ENCODE peak calls at places on chromosomes 6 and 20, in eight cellular contexts. One of them, this sample, is unnamed.

GRCh38 chr6:3356824-3357420 is 98.2 kb downstream of the PSMG4 start:
- DNase-seq in suprapubic skin: no peak
- DNase-seq in LoVo: peak; percentile 46
- DNase-seq in A172: no peak
- DNase-seq in fibroblast of mammary gland: no peak
- DNase-seq in skeletal muscle cell: no peak
- DNase-seq in NCI-H510A: no peak
- DNase-seq in stimulated activated CD4-positive, alpha-beta T cell treated with anti-CD3 and anti-CD28 coated beads, TNF-alpha, amount 100 ng/mL, for 48 hours: no peak
- DNase-seq in this sample: no peak

GRCh38 chr6:19999319-20000191 is 162.4 kb downstream of the ID4 start:
- DNase-seq in suprapubic skin: no peak
- DNase-seq in LoVo: no peak
- DNase-seq in skeletal muscle cell: no peak
- DNase-seq in stimulated activated CD4-positive, alpha-beta T cell treated with anti-CD3 and anti-CD28 coated beads, TNF-alpha, amount 100 ng/mL, for 48 hours: no peak
- DNase-seq in NCI-H510A: no peak
- DNase-seq in fibroblast of mammary gland: peak; percentile 28
- DNase-seq in A172: peak; percentile 53
- DNase-seq in this sample: no peak

GRCh38 chr6:134537146-134537555 is 219.2 kb upstream of the SGK1 start:
- DNase-seq in A172: peak; percentile 99
- DNase-seq in LoVo: peak; percentile 8
- DNase-seq in stimulated activated CD4-positive, alpha-beta T cell treated with anti-CD3 and anti-CD28 coated beads, TNF-alpha, amount 100 ng/mL, for 48 hours: no peak
- DNase-seq in fibroblast of mammary gland: peak; percentile 96
- DNase-seq in suprapubic skin: no peak
- DNase-seq in skeletal muscle cell: peak; percentile 89
- DNase-seq in NCI-H510A: no peak
- DNase-seq in this sample: no peak

GRCh38 chr6:112443118-112443641 is 96.0 kb downstream of the RFPL4B start:
- DNase-seq in LoVo: no peak
- DNase-seq in suprapubic skin: no peak
- DNase-seq in skeletal muscle cell: no peak
- DNase-seq in stimulated activated CD4-positive, alpha-beta T cell treated with anti-CD3 and anti-CD28 coated beads, TNF-alpha, amount 100 ng/mL, for 48 hours: no peak
- DNase-seq in fibroblast of mammary gland: peak; percentile 30
- DNase-seq in NCI-H510A: no peak
- DNase-seq in A172: no peak
- DNase-seq in this sample: no peak

GRCh38 chr20:39878809-39879208 is 810.2 kb downstream of the MAFB start:
- DNase-seq in A172: no peak
- DNase-seq in fibroblast of mammary gland: peak; percentile 56
- DNase-seq in LoVo: no peak
- DNase-seq in NCI-H510A: no peak
- DNase-seq in stimulated activated CD4-positive, alpha-beta T cell treated with anti-CD3 and anti-CD28 coated beads, TNF-alpha, amount 100 ng/mL, for 48 hours: no peak
- DNase-seq in suprapubic skin: no peak
- DNase-seq in skeletal muscle cell: no peak
- DNase-seq in this sample: no peak

GRCh38 chr6:147106759-147107401 is 97.3 kb upstream of the STXBP5 start:
- DNase-seq in fibroblast of mammary gland: peak; percentile 66
- DNase-seq in skeletal muscle cell: no peak
- DNase-seq in stimulated activated CD4-positive, alpha-beta T cell treated with anti-CD3 and anti-CD28 coated beads, TNF-alpha, amount 100 ng/mL, for 48 hours: no peak
- DNase-seq in NCI-H510A: no peak
- DNase-seq in LoVo: no peak
- DNase-seq in A172: no peak
- DNase-seq in suprapubic skin: no peak
- DNase-seq in this sample: no peak

GRCh38 chr20:17558154-17558940 is 11.5 kb upstream of the DSTN start:
- DNase-seq in LoVo: peak; percentile 72
- DNase-seq in fibroblast of mammary gland: peak; percentile 88
- DNase-seq in stimulated activated CD4-positive, alpha-beta T cell treated with anti-CD3 and anti-CD28 coated beads, TNF-alpha, amount 100 ng/mL, for 48 hours: no peak
- DNase-seq in A172: peak; percentile 97
- DNase-seq in suprapubic skin: no peak
- DNase-seq in NCI-H510A: peak; percentile 50
- DNase-seq in skeletal muscle cell: no peak
- DNase-seq in this sample: peak; percentile 34

GRCh38 chr6:36722879-36723278 is 25.3 kb downstream of the RAB44 start:
- DNase-seq in stimulated activated CD4-positive, alpha-beta T cell treated with anti-CD3 and anti-CD28 coated beads, TNF-alpha, amount 100 ng/mL, for 48 hours: no peak
- DNase-seq in fibroblast of mammary gland: no peak
- DNase-seq in suprapubic skin: no peak
- DNase-seq in A172: no peak
- DNase-seq in NCI-H510A: no peak
- DNase-seq in LoVo: no peak
- DNase-seq in skeletal muscle cell: no peak
- DNase-seq in this sample: no peak

GRCh38 chr6:24763578-24763977 is 11.2 kb upstream of the GMNN start:
- DNase-seq in NCI-H510A: no peak
- DNase-seq in skeletal muscle cell: no peak
- DNase-seq in suprapubic skin: no peak
- DNase-seq in stimulated activated CD4-positive, alpha-beta T cell treated with anti-CD3 and anti-CD28 coated beads, TNF-alpha, amount 100 ng/mL, for 48 hours: no peak
- DNase-seq in fibroblast of mammary gland: no peak
- DNase-seq in LoVo: peak; percentile 50
- DNase-seq in A172: no peak
- DNase-seq in this sample: peak; percentile 60

GRCh38 chr6:89146748-89147715 is 1.2 kb downstream of the PM20D2 start:
- DNase-seq in skeletal muscle cell: no peak
- DNase-seq in NCI-H510A: no peak
- DNase-seq in suprapubic skin: no peak
- DNase-seq in fibroblast of mammary gland: peak; percentile 26
- DNase-seq in LoVo: peak; percentile 38
- DNase-seq in stimulated activated CD4-positive, alpha-beta T cell treated with anti-CD3 and anti-CD28 coated beads, TNF-alpha, amount 100 ng/mL, for 48 hours: no peak
- DNase-seq in A172: peak; percentile 42
- DNase-seq in this sample: no peak

GRCh38 chr20:44702776-44703175 is 12.4 kb upstream of the CCN5 start:
- DNase-seq in NCI-H510A: no peak
- DNase-seq in suprapubic skin: peak; percentile 94
- DNase-seq in skeletal muscle cell: peak; percentile 97
- DNase-seq in A172: peak; percentile 93
- DNase-seq in LoVo: no peak
- DNase-seq in fibroblast of mammary gland: peak; percentile 98
- DNase-seq in stimulated activated CD4-positive, alpha-beta T cell treated with anti-CD3 and anti-CD28 coated beads, TNF-alpha, amount 100 ng/mL, for 48 hours: no peak
- DNase-seq in this sample: peak; percentile 63

GRCh38 chr6:25296217-25296905 is 17.2 kb downstream of the CARMIL1 start:
- DNase-seq in A172: no peak
- DNase-seq in LoVo: no peak
- DNase-seq in suprapubic skin: no peak
- DNase-seq in skeletal muscle cell: no peak
- DNase-seq in stimulated activated CD4-positive, alpha-beta T cell treated with anti-CD3 and anti-CD28 coated beads, TNF-alpha, amount 100 ng/mL, for 48 hours: no peak
- DNase-seq in NCI-H510A: no peak
- DNase-seq in fibroblast of mammary gland: no peak
- DNase-seq in this sample: no peak

GRCh38 chr6:121826156-121826810 is 390.8 kb downstream of the GJA1 start:
- DNase-seq in fibroblast of mammary gland: peak; percentile 96
- DNase-seq in suprapubic skin: no peak
- DNase-seq in LoVo: peak; percentile 39
- DNase-seq in A172: peak; percentile 88
- DNase-seq in NCI-H510A: no peak
- DNase-seq in stimulated activated CD4-positive, alpha-beta T cell treated with anti-CD3 and anti-CD28 coated beads, TNF-alpha, amount 100 ng/mL, for 48 hours: no peak
- DNase-seq in skeletal muscle cell: peak; percentile 85
- DNase-seq in this sample: no peak